ENCODE peak calls at places on chromosome 1, in four cellular contexts. M is K562, L is HepG2, B is GM12878. Z is an unnamed sample.

GRCh38 chr1:206505702-206506375 is 1.5 kb upstream of the RASSF5 start:
- DNase-seq in B (no peak), M (peak; percentile 45), L (no peak), Z (no peak)

GRCh38 chr1:63821650-63822049 is 47.8 kb downstream of the ROR1 start:
- DNase-seq in L (no peak), B (no peak), M (no peak), Z (no peak)

GRCh38 chr1:64687725-64688285 is 57.1 kb upstream of the RAVER2 start:
- DNase-seq in M (no peak), L (no peak), B (no peak), Z (no peak)

GRCh38 chr1:231357831-231358354 is 19.8 kb downstream of the SPRTN start:
- DNase-seq in L (peak; percentile 47), M (peak; percentile 70), B (peak; percentile 21), Z (no peak)

GRCh38 chr1:158140871-158141270 is 39.8 kb upstream of the CD1D start:
- DNase-seq in B (no peak), L (no peak), M (no peak), Z (no peak)

GRCh38 chr1:25657121-25657521 is 40.5 kb downstream of the MAN1C1 start:
- DNase-seq in L (no peak), M (no peak), B (no peak), Z (no peak)

GRCh38 chr1:32881291-32881690 is 5.0 kb upstream of the HPCA start:
- DNase-seq in B (no peak), M (no peak), L (no peak), Z (no peak)

GRCh38 chr1:248622491-248623106 is 12.3 kb downstream of the OR2T11 start:
- DNase-seq in M (peak; percentile 14), L (peak; percentile 44), B (no peak), Z (no peak)

GRCh38 chr1:209589440-209589839 is 5.9 kb downstream of the CAMK1G start:
- DNase-seq in L (no peak), M (no peak), B (no peak), Z (no peak)

GRCh38 chr1:68115308-68115707 is 64.9 kb upstream of the DIRAS3 start:
- DNase-seq in L (no peak), M (no peak), B (no peak), Z (no peak)

GRCh38 chr1:10430216-10431064 is at the start of gene CENPS:
- DNase-seq in M (peak; percentile 97), L (peak; percentile 82), B (peak; percentile 51), Z (peak; percentile 94)

GRCh38 chr1:56920551-56920950 is 45.3 kb downstream of the C8B start:
- DNase-seq in L (no peak), M (no peak), B (no peak), Z (no peak)

GRCh38 chr1:202501281-202501680 is 152.8 kb downstream of the PPP1R12B start:
- DNase-seq in B (no peak), M (peak; percentile 47), L (peak; percentile 31), Z (no peak)

GRCh38 chr1:41925712-41926111 is 7.0 kb upstream of the HIVEP3 start:
- DNase-seq in L (no peak), B (no peak), M (no peak), Z (no peak)

GRCh38 chr1:158285756-158286241 is 3.9 kb upstream of the CD1C start:
- DNase-seq in B (peak; percentile 79), M (no peak), L (no peak), Z (no peak)

GRCh38 chr1:187270256-187270655 is 441.5 kb downstream of the PLA2G4A start:
- DNase-seq in L (no peak), M (no peak), B (no peak), Z (no peak)

GRCh38 chr1:245311887-245312286 is 157.1 kb downstream of the KIF26B start:
- DNase-seq in B (no peak), M (no peak), L (no peak), Z (no peak)

GRCh38 chr1:5637171-5637570 is 355.1 kb downstream of the NPHP4 start:
- DNase-seq in M (peak; percentile 31), B (no peak), L (no peak), Z (no peak)

GRCh38 chr1:164733070-164733469 is 174.1 kb downstream of the PBX1 start:
- DNase-seq in B (no peak), L (no peak), M (no peak), Z (no peak)

GRCh38 chr1:200729863-200730262 is 8.8 kb upstream of the CAMSAP2 start:
- DNase-seq in B (no peak), M (no peak), L (no peak), Z (no peak)

GRCh38 chr1:162605225-162605927 is 26.9 kb upstream of the DDR2 start:
- DNase-seq in B (no peak), M (no peak), L (no peak), Z (no peak)

GRCh38 chr1:162383091-162383490 is 1.6 kb downstream of the C1orf226 start:
- DNase-seq in L (no peak), M (no peak), B (no peak), Z (no peak)

GRCh38 chr1:8663090-8663802 is 154.2 kb downstream of the RERE start:
- DNase-seq in L (peak; percentile 54), M (no peak), B (no peak), Z (no peak)

GRCh38 chr1:26302733-26303405 is 3.6 kb downstream of the UBXN11 start:
- DNase-seq in M (no peak), L (no peak), B (no peak), Z (no peak)

GRCh38 chr1:169106921-169107672 is 607 bp downstream of the ATP1B1 start:
- DNase-seq in M (peak; percentile 22), L (no peak), B (no peak), Z (peak; percentile 36)

GRCh38 chr1:117060441-117061317 is 553 bp downstream of the TTF2 start:
- DNase-seq in L (peak; percentile 38), M (peak; percentile 78), B (peak; percentile 31), Z (no peak)

GRCh38 chr1:169460193-169460833 is 25.4 kb downstream of the SLC19A2 start:
- DNase-seq in M (no peak), B (no peak), L (no peak), Z (peak; percentile 56)

GRCh38 chr1:17617787-17618557 is 78.5 kb downstream of the ARHGEF10L start:
- DNase-seq in B (no peak), M (no peak), L (no peak), Z (no peak)

GRCh38 chr1:18641005-18641941 is 10.6 kb downstream of the PAX7 start:
- DNase-seq in M (no peak), L (no peak), B (no peak), Z (peak; percentile 54)

GRCh38 chr1:18644013-18644399 is 13.4 kb downstream of the PAX7 start:
- DNase-seq in B (no peak), L (no peak), M (no peak), Z (no peak)

GRCh38 chr1:18640228-18641004 is 9.8 kb downstream of the PAX7 start:
- DNase-seq in M (no peak), L (no peak), B (no peak), Z (peak; percentile 60)

GRCh38 chr1:18643154-18644012 is 12.7 kb downstream of the PAX7 start:
- DNase-seq in L (peak; percentile 71), B (no peak), M (peak; percentile 59), Z (peak; percentile 51)

GRCh38 chr1:18642278-18643095 is 11.8 kb downstream of the PAX7 start:
- DNase-seq in M (no peak), B (no peak), L (no peak), Z (peak; percentile 68)
- TF ChIP-seq ETV6 in M (no peak), B (no peak), L (no peak), Z (peak; percentile 52)

GRCh38 chr1:220326578-220326977 is 54.3 kb upstream of the RAB3GAP2 start:
- DNase-seq in M (no peak), B (no peak), L (no peak), Z (no peak)
- TF ChIP-seq ETV6 in M (no peak), B (no peak), L (no peak), Z (no peak)

DNA sequence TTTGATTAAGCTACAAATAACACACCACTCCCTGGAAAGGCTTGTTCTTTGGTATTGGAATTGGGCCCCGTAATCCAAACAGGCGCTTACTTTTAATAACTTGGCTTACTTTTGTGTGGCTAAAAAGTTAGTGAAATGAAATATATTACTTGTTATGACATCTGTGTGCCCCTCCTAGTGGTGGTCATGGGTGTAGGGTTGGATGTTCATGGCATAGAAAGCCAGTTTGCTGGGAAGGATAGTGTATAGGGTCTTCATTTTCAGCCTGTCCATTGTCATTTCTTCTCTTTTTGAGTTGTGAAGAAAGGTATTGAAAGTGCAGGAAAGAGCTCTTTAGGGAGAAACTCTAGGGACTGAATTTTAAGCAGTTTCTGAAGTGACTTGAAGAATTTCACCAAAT is 5.9 kb downstream of the CDC14A start:
- DNase-seq in L (no peak), M (no peak), B (no peak), Z (no peak)
- TF ChIP-seq ETV6 in L (no peak), M (no peak), B (no peak), Z (no peak)

GRCh38 chr1:185376288-185376687 is 59.2 kb upstream of the IVNS1ABP start:
- DNase-seq in M (no peak), L (no peak), B (no peak), Z (no peak)

GRCh38 chr1:185375583-185375982 is 58.5 kb upstream of the IVNS1ABP start:
- DNase-seq in B (no peak), L (no peak), M (peak; percentile 16), Z (no peak)

GRCh38 chr1:185376840-185377635 is 60.0 kb upstream of the IVNS1ABP start:
- DNase-seq in L (no peak), M (no peak), B (no peak), Z (no peak)

GRCh38 chr1:185369786-185370185 is 52.7 kb upstream of the IVNS1ABP start:
- DNase-seq in M (no peak), L (no peak), B (no peak), Z (no peak)

GRCh38 chr1:185373813-185374524 is 56.9 kb upstream of the IVNS1ABP start:
- DNase-seq in L (no peak), M (no peak), B (no peak), Z (no peak)
- TF ChIP-seq ETV6 in L (no peak), M (no peak), B (no peak), Z (no peak)

GRCh38 chr1:89672489-89673183 is 39.7 kb downstream of the LRRC8C start:
- DNase-seq in M (no peak), B (no peak), L (no peak), Z (no peak)

GRCh38 chr1:89670711-89671110 is 37.8 kb downstream of the LRRC8C start:
- DNase-seq in B (no peak), M (no peak), L (no peak), Z (no peak)

GRCh38 chr1:89675677-89676076 is 42.8 kb downstream of the LRRC8C start:
- DNase-seq in M (no peak), L (no peak), B (no peak), Z (no peak)

GRCh38 chr1:89671775-89672488 is 39.0 kb downstream of the LRRC8C start:
- DNase-seq in L (no peak), M (no peak), B (no peak), Z (no peak)

GRCh38 chr1:89673251-89673650 is 40.3 kb downstream of the LRRC8C start:
- DNase-seq in M (no peak), L (no peak), B (no peak), Z (no peak)
- TF ChIP-seq ETV6 in M (no peak), L (no peak), B (no peak), Z (no peak)

DNA sequence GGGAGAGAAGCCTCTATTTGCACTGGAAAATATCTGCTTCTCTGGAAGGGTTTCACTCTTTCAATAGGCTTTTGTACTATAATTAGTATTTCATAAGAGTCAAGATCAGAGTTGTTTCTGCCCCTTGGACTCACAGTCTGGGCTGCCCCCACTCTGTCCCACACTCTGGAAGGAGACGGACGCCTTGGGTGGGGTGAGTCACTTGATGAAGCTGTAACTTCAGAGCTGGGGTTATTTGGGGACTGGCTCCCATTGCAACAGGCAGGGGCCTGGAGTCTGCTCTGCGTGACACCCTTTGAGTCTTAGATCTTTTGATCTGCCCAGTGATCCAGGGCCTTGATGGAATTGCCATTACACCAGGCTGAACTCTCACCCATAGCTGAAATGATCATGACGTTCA is 4.0 kb upstream of the KCNA10 start:
- DNase-seq in M (no peak), B (no peak), L (no peak), Z (no peak)
- TF ChIP-seq ETV6 in M (no peak), B (no peak), L (no peak), Z (no peak)

Z was measured in WTC11.